ENCODE peak calls at places on chromosomes 7 and 10, in four cellular contexts. One of them, this sample, is unnamed.

GRCh38 chr7:30231271-30231670 is 53.1 kb upstream of the ZNRF2 start:
- DNase-seq in psoas muscle: no peak
- DNase-seq in activated naive CD8-positive, alpha-beta T cell treated with anti-CD3 and anti-CD28 coated beads, Interleukin-2, amount 50 U/mL, for 24 hours: no peak
- DNase-seq in AG04450: no peak
- DNase-seq in this sample: no peak

GRCh38 chr7:52656098-52656497 is 379.3 kb upstream of the POM121L12 start:
- DNase-seq in psoas muscle: no peak
- DNase-seq in activated naive CD8-positive, alpha-beta T cell treated with anti-CD3 and anti-CD28 coated beads, Interleukin-2, amount 50 U/mL, for 24 hours: no peak
- DNase-seq in AG04450: no peak
- DNase-seq in this sample: no peak

GRCh38 chr7:21192662-21193061 is 235.2 kb upstream of the SP4 start:
- DNase-seq in psoas muscle: no peak
- DNase-seq in AG04450: no peak
- DNase-seq in activated naive CD8-positive, alpha-beta T cell treated with anti-CD3 and anti-CD28 coated beads, Interleukin-2, amount 50 U/mL, for 24 hours: no peak
- DNase-seq in this sample: no peak

GRCh38 chr7:8035647-8036518 is 67.3 kb downstream of the GLCCI1 start:
- DNase-seq in psoas muscle: no peak
- DNase-seq in AG04450: peak; percentile 20
- DNase-seq in activated naive CD8-positive, alpha-beta T cell treated with anti-CD3 and anti-CD28 coated beads, Interleukin-2, amount 50 U/mL, for 24 hours: no peak
- DNase-seq in this sample: no peak

GRCh38 chr10:91799580-91799975 is 1.4 kb downstream of the TNKS2 start:
- DNase-seq in AG04450: no peak
- DNase-seq in activated naive CD8-positive, alpha-beta T cell treated with anti-CD3 and anti-CD28 coated beads, Interleukin-2, amount 50 U/mL, for 24 hours: no peak
- DNase-seq in psoas muscle: no peak
- DNase-seq in this sample: no peak

GRCh38 chr10:126463306-126463705 is 75.0 kb upstream of the ADAM12 start:
- DNase-seq in AG04450: no peak
- DNase-seq in psoas muscle: no peak
- DNase-seq in activated naive CD8-positive, alpha-beta T cell treated with anti-CD3 and anti-CD28 coated beads, Interleukin-2, amount 50 U/mL, for 24 hours: no peak
- DNase-seq in this sample: no peak

GRCh38 chr7:121138262-121138933 is 149.9 kb downstream of the CPED1 start:
- DNase-seq in psoas muscle: no peak
- DNase-seq in activated naive CD8-positive, alpha-beta T cell treated with anti-CD3 and anti-CD28 coated beads, Interleukin-2, amount 50 U/mL, for 24 hours: no peak
- DNase-seq in AG04450: no peak
- DNase-seq in this sample: no peak

GRCh38 chr10:114486938-114487814 is 82.9 kb upstream of the AFAP1L2 start:
- DNase-seq in activated naive CD8-positive, alpha-beta T cell treated with anti-CD3 and anti-CD28 coated beads, Interleukin-2, amount 50 U/mL, for 24 hours: no peak
- DNase-seq in psoas muscle: no peak
- DNase-seq in AG04450: peak; percentile 30
- DNase-seq in this sample: no peak

This sample was measured in activated CD8-positive, alpha-beta memory T cell treated with anti-CD3 and anti-CD28 coated beads for 4 hours.